ENCODE peak calls at places on chromosomes 3 and 15, in four cellular contexts. D is breast epithelium, F is heart left ventricle, X is foreskin fibroblast. G is an unnamed sample.

GRCh38 chr15:35320911-35321310 is 225.1 kb downstream of the DPH6 start:
- DNase-seq in D (no peak), F (no peak), X (no peak), G (no peak)

GRCh38 chr15:71386448-71387236 is 271.4 kb downstream of the THSD4 start:
- DNase-seq in D (no peak), F (no peak), X (no peak), G (no peak)

GRCh38 chr15:92840149-92840548 is 60.0 kb upstream of the CHD2 start:
- DNase-seq in D (peak), F (no peak), X (no peak), G (no peak)

GRCh38 chr15:38588672-38589071 is 24.1 kb upstream of the RASGRP1 start:
- DNase-seq in D (no peak), F (no peak), X (no peak), G (no peak)

GRCh38 chr3:3589715-3590130 is 209.5 kb upstream of the LRRN1 start:
- DNase-seq in D (no peak), F (no peak), X (no peak), G (no peak)

GRCh38 chr15:23642413-23643044 is 5.1 kb downstream of the MAGEL2 start:
- DNase-seq in D (no peak), F (no peak), X (peak), G (peak)

GRCh38 chr3:72768976-72769375 is 79.3 kb downstream of the SHQ1 start:
- DNase-seq in D (no peak), F (no peak), X (no peak), G (no peak)

GRCh38 chr3:43207628-43208085 is 78.7 kb upstream of the SNRK start:
- DNase-seq in D (no peak), F (no peak), X (peak), G (no peak)

GRCh38 chr3:46935989-46936620 is 40.4 kb downstream of the CCDC12 start:
- DNase-seq in D (no peak), F (no peak), X (no peak), G (no peak)

GRCh38 chr3:151035072-151035471 is 50.4 kb upstream of the MED12L start:
- DNase-seq in D (no peak), F (no peak), X (no peak), G (peak)
- TF ChIP-seq CTCF in D (no peak), F (no peak), X (no peak), G (no peak)

GRCh38 chr15:78565951-78566774 is 843 bp downstream of the CHRNA5 start:
- DNase-seq in D (no peak), F (no peak), X (peak), G (peak)
- TF ChIP-seq CTCF in D (no peak), F (no peak), X (no peak), G (no peak)

DNA sequence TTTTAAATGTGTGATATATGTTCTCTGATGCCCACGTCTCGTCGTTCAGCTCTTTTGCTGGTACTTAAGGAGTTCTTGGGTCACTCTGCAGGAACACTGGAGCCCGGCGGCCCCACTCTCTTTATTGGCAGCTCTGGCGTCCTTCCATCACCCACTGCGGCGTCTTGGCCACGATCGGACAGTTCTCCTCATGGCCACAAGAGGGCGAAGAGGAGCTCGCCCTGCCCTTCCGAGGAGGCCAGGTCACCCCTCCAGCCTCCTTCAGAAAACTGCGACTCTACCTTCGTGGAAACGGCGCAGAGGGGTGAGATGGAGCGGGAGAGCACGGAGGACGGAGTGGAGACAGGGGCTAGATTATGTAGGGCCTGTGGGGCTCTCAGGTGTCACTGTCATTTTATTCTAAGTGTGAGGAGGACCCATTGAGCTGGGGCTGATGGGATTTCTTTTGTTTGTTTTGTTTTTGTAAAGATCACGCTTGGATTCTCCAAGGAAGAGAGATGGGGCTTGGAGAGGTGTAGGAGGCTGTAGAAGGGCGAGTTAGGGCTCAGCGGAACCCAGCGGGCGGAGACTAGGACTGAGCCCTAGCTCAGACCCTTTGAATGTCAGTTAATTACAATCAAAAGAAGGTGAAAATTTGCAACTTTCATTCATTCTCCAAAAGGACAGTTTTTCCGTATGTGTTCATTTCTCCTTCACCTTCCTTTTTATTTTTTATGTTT is 28.0 kb upstream of the GABRA5 start:
- DNase-seq in D (no peak), F (no peak), X (no peak), G (peak)
- TF ChIP-seq CTCF in D (no peak), F (peak), X (peak), G (peak)

GRCh38 chr3:17894434-17895060 is 152.1 kb upstream of the TBC1D5 start:
- DNase-seq in D (no peak), F (no peak), X (peak), G (peak)
- TF ChIP-seq CTCF in D (no peak), F (peak), X (peak), G (peak)

GRCh38 chr15:79004336-79004735 is 59.5 kb upstream of the CTSH start:
- DNase-seq in D (peak), F (peak), X (peak), G (peak)

GRCh38 chr15:79003896-79004295 is 59.0 kb upstream of the CTSH start:
- DNase-seq in D (no peak), F (peak), X (no peak), G (no peak)

GRCh38 chr15:79006071-79006470 is 61.2 kb upstream of the CTSH start:
- DNase-seq in D (no peak), F (peak), X (no peak), G (no peak)

GRCh38 chr15:79003301-79003700 is 58.5 kb upstream of the CTSH start:
- DNase-seq in D (no peak), F (peak), X (no peak), G (no peak)

DNA sequence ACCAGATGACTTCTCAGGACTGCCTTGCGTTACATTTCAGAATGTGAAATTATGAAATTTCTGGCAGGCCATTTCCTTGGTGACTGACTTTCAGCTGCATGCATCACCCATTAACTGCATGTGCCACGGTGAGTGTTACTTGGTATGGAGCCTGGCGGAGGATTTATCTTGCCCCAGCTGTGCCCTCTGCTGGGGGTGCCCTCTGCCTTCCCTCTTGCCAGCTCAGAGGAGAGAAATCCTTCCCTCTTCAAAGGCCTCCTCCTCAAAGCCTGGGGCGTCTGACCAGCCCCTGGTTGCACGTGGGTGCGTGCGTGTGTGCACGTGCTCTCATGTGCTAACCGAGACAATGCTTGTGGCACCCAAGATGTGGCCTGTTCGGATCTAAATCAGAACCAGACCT is 57.8 kb upstream of the CTSH start:
- DNase-seq in D (no peak), F (peak), X (peak), G (no peak)
- TF ChIP-seq CTCF in D (no peak), F (peak), X (no peak), G (no peak)

DNA sequence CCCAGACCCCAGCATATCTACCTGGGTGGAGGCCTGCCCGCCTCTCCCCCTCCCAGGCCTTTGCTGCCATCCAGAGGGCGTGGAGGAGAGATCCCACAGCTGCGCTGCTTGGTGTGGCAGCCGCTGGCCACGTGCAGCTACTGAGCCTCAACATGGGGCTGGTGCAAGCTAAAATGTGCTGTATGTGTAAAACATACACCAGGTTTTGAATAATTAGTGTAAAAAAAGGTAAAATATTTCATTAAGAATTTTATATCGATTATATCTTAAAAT is 95.8 kb downstream of the SEC22A start:
- DNase-seq in D (no peak), F (peak), X (no peak), G (no peak)
- TF ChIP-seq CTCF in D (no peak), F (no peak), X (no peak), G (no peak)

GRCh38 chr3:187750041-187750512 is 4.8 kb upstream of the BCL6 start:
- DNase-seq in D (peak), F (no peak), X (no peak), G (no peak)

GRCh38 chr3:187747506-187747905 is 2.2 kb upstream of the BCL6 start:
- DNase-seq in D (no peak), F (no peak), X (no peak), G (no peak)

GRCh38 chr3:187746059-187746453 is 788 bp upstream of the BCL6 start:
- DNase-seq in D (no peak), F (no peak), X (no peak), G (no peak)

GRCh38 chr3:187746479-187747335 is 1.4 kb upstream of the BCL6 start:
- DNase-seq in D (peak), F (no peak), X (no peak), G (peak)

DNA sequence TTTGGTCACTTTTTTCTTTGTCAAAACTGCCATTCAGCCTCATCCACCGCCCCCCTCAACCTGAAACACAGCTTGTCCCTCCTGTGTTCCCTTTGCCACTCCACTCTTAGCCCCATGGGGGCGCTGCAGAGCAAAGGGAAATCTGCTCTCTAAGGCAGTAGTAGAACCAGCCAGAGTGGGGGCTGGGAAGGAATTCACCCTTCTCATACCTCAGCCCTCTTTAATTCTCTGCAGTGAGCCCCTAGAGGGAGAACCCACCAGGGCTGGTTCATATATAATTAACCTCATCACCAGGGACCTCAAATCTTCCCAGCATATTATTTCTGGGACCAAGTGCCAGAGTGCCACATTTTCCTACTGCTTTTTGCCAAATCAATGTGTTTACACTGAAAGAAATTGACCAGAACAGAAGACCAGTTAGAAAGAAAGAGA is 2.8 kb upstream of the BCL6 start:
- DNase-seq in D (peak), F (peak), X (peak), G (peak)
- TF ChIP-seq CTCF in D (peak), F (peak), X (peak), G (peak)

GRCh38 chr3:52771702-52772101 is 962 bp upstream of the NEK4 start:
- DNase-seq in D (no peak), F (no peak), X (no peak), G (no peak)
- TF ChIP-seq CTCF in D (no peak), F (no peak), X (no peak), G (no peak)

GRCh38 chr3:12830785-12831581 is 10.4 kb downstream of the RPL32 start:
- DNase-seq in D (no peak), F (no peak), X (no peak), G (no peak)
- TF ChIP-seq CTCF in D (no peak), F (no peak), X (peak), G (peak)

G was measured in activated CD8-positive, alpha-beta T cell treated with anti-CD3 and anti-CD28 coated beads for 36 hours.